ENCODE peak calls at places on chromosomes 11 and 22, in four cellular contexts. B is adrenal gland, T is transverse colon, O is left ventricle myocardium inferior. A is an unnamed sample.

GRCh38 chr11:104154296-104154695 is 9.7 kb downstream of the PDGFD start:
- DNase-seq in O (no peak), T (no peak), B (no peak), A (no peak)

GRCh38 chr11:64876835-64877341 is 1.5 kb downstream of the EHD1 start:
- DNase-seq in O (no peak), B (peak; percentile 75), T (peak; percentile 58), A (no peak)

GRCh38 chr22:47623740-47624103 is 861.3 kb downstream of the TBC1D22A start:
- DNase-seq in O (no peak), T (no peak), B (no peak), A (no peak)

GRCh38 chr11:1289211-1289935 is 20.1 kb downstream of the TOLLIP start:
- DNase-seq in O (peak; percentile 9), B (no peak), T (no peak), A (no peak)

GRCh38 chr11:3905080-3905953 is 49.9 kb downstream of the STIM1 start:
- DNase-seq in O (no peak), B (peak; percentile 41), T (peak; percentile 45), A (no peak)

GRCh38 chr22:24977370-24978230 is 25.1 kb downstream of the KIAA1671 start:
- DNase-seq in O (peak; percentile 65), T (peak; percentile 68), B (peak; percentile 83), A (no peak)

GRCh38 chr11:11069741-11070550 is 212.1 kb upstream of the ZBED5 start:
- DNase-seq in B (no peak), O (no peak), T (no peak), A (no peak)

GRCh38 chr11:75938543-75938942 is 123.5 kb downstream of the UVRAG start:
- DNase-seq in B (peak; percentile 16), T (no peak), O (no peak), A (no peak)

GRCh38 chr11:108538502-108538901 is 40.3 kb upstream of the POGLUT3 start:
- DNase-seq in O (no peak), T (no peak), B (no peak), A (no peak)

GRCh38 chr11:45982656-45983470 is 60.4 kb downstream of the LARGE2 start:
- DNase-seq in T (no peak), B (peak; percentile 51), O (peak; percentile 18), A (peak; percentile 35)

GRCh38 chr11:92556435-92556834 is 331.8 kb downstream of the FAT3 start:
- DNase-seq in O (no peak), B (no peak), T (no peak), A (no peak)

GRCh38 chr22:47918936-47919505 is 1156.6 kb downstream of the TBC1D22A start:
- DNase-seq in O (no peak), T (no peak), B (no peak), A (no peak)

DNA sequence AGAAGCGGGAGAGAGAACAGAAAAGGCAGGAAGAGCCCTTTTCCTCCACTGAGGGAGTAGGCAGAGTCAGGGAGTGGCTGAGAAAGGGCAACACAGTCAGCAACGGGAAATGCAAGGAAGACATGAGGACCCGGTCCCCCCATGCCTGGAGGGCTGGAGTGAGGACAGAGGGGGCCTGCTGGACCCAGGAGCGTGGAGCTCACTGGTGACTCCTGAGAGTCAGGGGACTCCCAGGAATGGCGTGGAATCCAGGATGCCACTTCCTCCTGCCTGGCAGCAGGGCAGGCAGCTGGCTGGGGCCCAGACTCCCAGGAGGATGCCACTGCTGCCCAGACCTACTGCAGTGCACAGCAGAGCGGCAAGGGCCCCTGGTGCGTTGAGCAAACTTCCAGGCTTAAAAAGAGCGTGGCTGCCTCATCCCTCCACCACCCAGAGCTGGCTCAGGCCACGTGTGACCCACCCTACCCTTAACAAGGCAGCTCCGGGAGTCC is 11.3 kb downstream of the C11orf21 start:
- DNase-seq in O (no peak), T (no peak), B (no peak), A (no peak)
- H3K27me3 ChIP-seq in O (peaks cover 36% of the 10 kb centered on the region), T (peaks cover 14% of the 10 kb centered on the region), B (peaks cover 4% of the 10 kb centered on the region), A (no peaks in the 10 kb centered on the region)

GRCh38 chr11:66133216-66133775 is 63.2 kb downstream of the PACS1 start:
- DNase-seq in T (no peak), B (no peak), O (no peak), A (no peak)
- TF ChIP-seq CTCF in T (no peak), B (no peak), O (no peak), A (no peak)

DNA sequence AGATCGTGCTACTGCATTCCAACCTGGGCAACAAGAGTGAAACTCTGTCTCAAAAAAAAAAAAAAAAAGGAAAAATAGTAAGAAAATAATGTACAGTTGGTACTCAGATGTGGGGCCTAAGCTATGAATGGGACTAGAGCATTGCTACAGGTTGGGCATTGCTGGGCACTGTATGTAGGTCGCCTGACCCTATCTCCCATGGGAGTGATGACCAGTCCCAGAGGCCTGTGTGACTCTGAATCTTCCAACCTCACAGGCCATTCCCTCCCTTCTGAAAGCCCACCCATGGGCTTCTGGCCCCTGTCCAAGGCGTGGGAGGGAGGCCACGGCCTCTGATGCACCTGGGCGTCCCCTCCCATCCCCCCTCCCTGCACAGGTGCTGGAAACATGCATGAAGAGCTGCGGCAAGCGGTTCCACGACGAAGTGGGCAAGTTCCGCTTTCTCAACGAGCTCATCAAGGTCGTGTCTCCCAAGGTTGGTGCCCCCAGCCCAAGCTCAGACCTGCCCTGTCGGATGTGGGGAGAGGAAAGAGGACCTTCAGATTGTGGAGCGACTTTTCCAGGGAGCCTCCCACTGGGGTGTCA is 9.5 kb downstream of the GGA1 start:
- DNase-seq in O (no peak), B (no peak), T (no peak), A (no peak)
- H3K4me3 ChIP-seq in O (no peak overlapping the region), B (no peak overlapping the region), T (no peak overlapping the region), A (no peak overlapping the region)

GRCh38 chr11:130323452-130324448 is 9.0 kb upstream of the ZBTB44 start:
- DNase-seq in O (no peak), B (no peak), T (no peak), A (no peak)
- H3K27me3 ChIP-seq in O (no peaks in the 10 kb centered on the region), B (no peaks in the 10 kb centered on the region), T (no peaks in the 10 kb centered on the region), A (no peaks in the 10 kb centered on the region)

DNA sequence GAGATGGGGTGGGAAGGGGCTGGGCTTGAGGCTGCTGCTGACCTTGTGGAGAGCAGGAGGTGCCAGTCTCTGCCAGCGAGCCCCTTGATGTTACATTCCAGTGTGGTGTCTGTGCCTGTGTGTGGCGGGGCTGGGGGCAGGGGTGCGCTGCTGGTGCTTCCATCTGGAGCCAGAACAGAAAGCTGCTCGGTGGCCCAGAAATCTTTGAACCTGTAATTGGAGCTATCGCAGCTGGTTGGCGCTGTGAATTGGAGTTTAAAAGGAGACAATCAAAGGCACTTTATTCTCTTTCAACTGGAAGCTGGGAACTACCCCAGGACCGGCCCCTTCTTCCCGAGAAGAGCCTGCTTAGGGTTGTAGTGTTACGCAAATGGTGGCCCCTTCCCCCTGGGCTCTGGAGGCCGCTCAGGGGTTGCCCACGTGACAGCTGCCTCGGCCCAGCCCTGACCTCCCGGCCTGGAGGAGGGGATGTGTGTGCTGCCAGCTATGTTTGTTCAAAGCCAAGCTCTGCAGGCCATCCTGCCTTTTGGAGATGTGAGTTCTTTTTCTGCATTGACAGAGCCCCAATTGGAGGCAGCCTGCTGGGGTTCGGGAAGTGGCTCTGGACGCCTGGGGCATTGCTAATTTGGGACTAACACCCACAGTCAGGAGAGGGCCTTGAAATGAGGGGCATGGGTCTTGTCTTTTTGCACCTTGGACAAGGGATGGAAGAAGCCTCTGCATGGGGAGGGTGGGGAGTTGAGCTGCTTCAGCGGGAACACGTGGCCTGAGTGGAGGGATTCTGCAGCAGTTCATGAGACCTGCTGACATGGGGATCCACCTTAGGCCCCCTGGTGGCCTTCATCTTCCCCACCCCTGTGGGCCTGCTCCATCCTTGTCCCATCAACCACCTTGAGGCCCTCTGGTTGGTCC is 14.0 kb upstream of the ARSA start:
- DNase-seq in B (no peak), O (no peak), T (no peak), A (peak; percentile 26)
- TF ChIP-seq CTCF in B (no peak), O (peak; percentile 57), T (no peak), A (peak; percentile 22)

GRCh38 chr22:37281195-37281594 is 1.1 kb upstream of the CYTH4 start:
- DNase-seq in T (no peak), B (no peak), O (no peak), A (no peak)

GRCh38 chr22:37282385-37282677 is at the start of gene CYTH4:
- DNase-seq in T (peak; percentile 80), O (peak; percentile 64), B (peak; percentile 68), A (no peak)

GRCh38 chr22:37283393-37283937 is 1.2 kb downstream of the CYTH4 start:
- DNase-seq in T (peak; percentile 62), O (no peak), B (no peak), A (no peak)

GRCh38 chr22:37280718-37281117 is 1.6 kb upstream of the CYTH4 start:
- DNase-seq in B (no peak), T (no peak), O (no peak), A (no peak)

GRCh38 chr22:37281646-37282384 is 493 bp upstream of the CYTH4 start:
- DNase-seq in B (no peak), T (no peak), O (no peak), A (no peak)
- H3K4me3 ChIP-seq in B (no peak overlapping the region), T (no peak overlapping the region), O (no peak overlapping the region), A (no peak overlapping the region)

GRCh38 chr22:38437416-38437815 is 17.6 kb downstream of the KCNJ4 start:
- DNase-seq in O (no peak), B (no peak), T (no peak), A (no peak)

GRCh38 chr22:38435960-38436359 is 19.0 kb downstream of the KCNJ4 start:
- DNase-seq in T (no peak), O (no peak), B (no peak), A (no peak)

GRCh38 chr22:38433871-38434270 is 21.1 kb downstream of the KCNJ4 start:
- DNase-seq in T (no peak), O (no peak), B (no peak), A (no peak)

GRCh38 chr22:38435010-38435409 is 20.0 kb downstream of the KCNJ4 start:
- DNase-seq in B (no peak), T (no peak), O (no peak), A (no peak)

GRCh38 chr22:38436629-38437395 is 18.2 kb downstream of the KCNJ4 start:
- DNase-seq in B (no peak), O (no peak), T (no peak), A (no peak)
- H3K27me3 ChIP-seq in B (no peaks in the 10 kb centered on the region), O (peaks cover 19% of the 10 kb centered on the region), T (peaks cover 16% of the 10 kb centered on the region), A (no peaks in the 10 kb centered on the region)

GRCh38 chr11:32279672-32280071 is 155.7 kb downstream of the WT1 start:
- DNase-seq in T (no peak), O (no peak), B (no peak), A (no peak)
- TF ChIP-seq CTCF in T (no peak), O (no peak), B (no peak), A (peak; percentile 15)

GRCh38 chr11:74717211-74717997 is 13.8 kb downstream of the CHRDL2 start:
- DNase-seq in O (no peak), B (no peak), T (no peak), A (no peak)
- H3K4me3 ChIP-seq in O (no peak overlapping the region), B (no peak overlapping the region), T (no peak overlapping the region), A (no peak overlapping the region)

GRCh38 chr11:43573873-43574272 is 106.7 kb upstream of the HSD17B12 start:
- DNase-seq in B (no peak), T (no peak), O (no peak), A (no peak)
- H3K27me3 ChIP-seq in B (peaks cover 57% of the 10 kb centered on the region), T (peaks cover 90% of the 10 kb centered on the region), O (peaks cover 98% of the 10 kb centered on the region), A (peaks cover 3% of the 10 kb centered on the region)

A was measured in BE2C.